ENCODE peak calls at places on chromosomes 2 and 18, in seven cellular contexts. One of them, this sample, is unnamed.

GRCh38 chr2:106192752-106193490 is 1.2 kb downstream of the UXS1 start:
- DNase-seq in nephron progenitor cell: no peak
- DNase-seq in mesothelial cell of epicardium: no peak
- DNase-seq in upper lobe of left lung: no peak
- DNase-seq in brain microvascular endothelial cell: peak; percentile 77
- DNase-seq in AG09319: peak; percentile 45
- DNase-seq in body of pancreas: peak; percentile 37
- DNase-seq in this sample: peak; percentile 80

GRCh38 chr2:190615555-190616200 is 33.2 kb upstream of the NAB1 start:
- DNase-seq in nephron progenitor cell: no peak
- DNase-seq in mesothelial cell of epicardium: no peak
- DNase-seq in upper lobe of left lung: no peak
- DNase-seq in brain microvascular endothelial cell: no peak
- DNase-seq in AG09319: no peak
- DNase-seq in body of pancreas: no peak
- DNase-seq in this sample: no peak

GRCh38 chr2:240449764-240450531 is 14.5 kb downstream of the GPC1 start:
- DNase-seq in nephron progenitor cell: peak; percentile 50
- DNase-seq in mesothelial cell of epicardium: no peak
- DNase-seq in upper lobe of left lung: peak; percentile 38
- DNase-seq in brain microvascular endothelial cell: no peak
- DNase-seq in AG09319: no peak
- DNase-seq in body of pancreas: no peak
- DNase-seq in this sample: no peak

GRCh38 chr18:70931942-70932814 is 643.3 kb downstream of the SOCS6 start:
- DNase-seq in nephron progenitor cell: no peak
- DNase-seq in mesothelial cell of epicardium: no peak
- DNase-seq in upper lobe of left lung: no peak
- DNase-seq in brain microvascular endothelial cell: peak; percentile 10
- DNase-seq in AG09319: no peak
- DNase-seq in body of pancreas: no peak
- DNase-seq in this sample: peak; percentile 50

GRCh38 chr2:222595573-222595972 is 60.3 kb downstream of the FARSB start:
- DNase-seq in nephron progenitor cell: no peak
- DNase-seq in mesothelial cell of epicardium: no peak
- DNase-seq in upper lobe of left lung: no peak
- DNase-seq in brain microvascular endothelial cell: no peak
- DNase-seq in AG09319: no peak
- DNase-seq in body of pancreas: no peak
- DNase-seq in this sample: no peak

GRCh38 chr2:160836755-160837154 is 323.5 kb upstream of the TANK start:
- DNase-seq in nephron progenitor cell: no peak
- DNase-seq in mesothelial cell of epicardium: no peak
- DNase-seq in upper lobe of left lung: no peak
- DNase-seq in brain microvascular endothelial cell: peak; percentile 91
- DNase-seq in AG09319: peak; percentile 83
- DNase-seq in body of pancreas: no peak
- DNase-seq in this sample: peak; percentile 93

GRCh38 chr2:47905454-47906260 is 641 bp downstream of the FBXO11 start:
- DNase-seq in nephron progenitor cell: peak; percentile 75
- DNase-seq in mesothelial cell of epicardium: peak; percentile 76
- DNase-seq in upper lobe of left lung: peak; percentile 95
- DNase-seq in brain microvascular endothelial cell: peak; percentile 35
- DNase-seq in AG09319: no peak
- DNase-seq in body of pancreas: peak; percentile 61
- DNase-seq in this sample: no peak

GRCh38 chr2:237695201-237695780 is 67.9 kb downstream of the LRRFIP1 start:
- DNase-seq in nephron progenitor cell: no peak
- DNase-seq in mesothelial cell of epicardium: no peak
- DNase-seq in upper lobe of left lung: no peak
- DNase-seq in brain microvascular endothelial cell: peak; percentile 86
- DNase-seq in AG09319: peak; percentile 80
- DNase-seq in body of pancreas: no peak
- DNase-seq in this sample: peak; percentile 90

GRCh38 chr2:207764096-207764630 is 5.5 kb downstream of the FZD5 start:
- DNase-seq in nephron progenitor cell: no peak
- DNase-seq in mesothelial cell of epicardium: no peak
- DNase-seq in upper lobe of left lung: no peak
- DNase-seq in brain microvascular endothelial cell: no peak
- DNase-seq in AG09319: no peak
- DNase-seq in body of pancreas: no peak
- DNase-seq in this sample: no peak

GRCh38 chr2:174615951-174616436 is 18.4 kb upstream of the WIPF1 start:
- DNase-seq in nephron progenitor cell: no peak
- DNase-seq in mesothelial cell of epicardium: no peak
- DNase-seq in upper lobe of left lung: no peak
- DNase-seq in brain microvascular endothelial cell: peak; percentile 73
- DNase-seq in AG09319: no peak
- DNase-seq in body of pancreas: no peak
- DNase-seq in this sample: peak; percentile 85

GRCh38 chr2:156648522-156648921 is 212.3 kb downstream of the GPD2 start:
- DNase-seq in nephron progenitor cell: no peak
- DNase-seq in mesothelial cell of epicardium: no peak
- DNase-seq in upper lobe of left lung: no peak
- DNase-seq in brain microvascular endothelial cell: no peak
- DNase-seq in AG09319: no peak
- DNase-seq in body of pancreas: no peak
- DNase-seq in this sample: no peak

GRCh38 chr18:64645753-64646152 is 496.9 kb upstream of the LINC00305 start:
- DNase-seq in nephron progenitor cell: no peak
- DNase-seq in mesothelial cell of epicardium: no peak
- DNase-seq in upper lobe of left lung: peak; percentile 37
- DNase-seq in brain microvascular endothelial cell: no peak
- DNase-seq in AG09319: no peak
- DNase-seq in body of pancreas: no peak
- DNase-seq in this sample: no peak

GRCh38 chr2:84338069-84338468 is 121.0 kb downstream of the SUCLG1 start:
- DNase-seq in nephron progenitor cell: no peak
- DNase-seq in mesothelial cell of epicardium: no peak
- DNase-seq in upper lobe of left lung: no peak
- DNase-seq in brain microvascular endothelial cell: no peak
- DNase-seq in AG09319: peak; percentile 72
- DNase-seq in body of pancreas: no peak
- DNase-seq in this sample: no peak

GRCh38 chr2:63842149-63843061 is 709 bp downstream of the UGP2 start:
- DNase-seq in nephron progenitor cell: peak; percentile 43
- DNase-seq in mesothelial cell of epicardium: peak; percentile 45
- DNase-seq in upper lobe of left lung: no peak
- DNase-seq in brain microvascular endothelial cell: peak; percentile 59
- DNase-seq in AG09319: peak; percentile 61
- DNase-seq in body of pancreas: peak; percentile 36
- DNase-seq in this sample: peak; percentile 69

GRCh38 chr18:21915546-21915945 is 175.0 kb downstream of the MIB1 start:
- DNase-seq in nephron progenitor cell: no peak
- DNase-seq in mesothelial cell of epicardium: no peak
- DNase-seq in upper lobe of left lung: peak; percentile 29
- DNase-seq in brain microvascular endothelial cell: no peak
- DNase-seq in AG09319: no peak
- DNase-seq in body of pancreas: no peak
- DNase-seq in this sample: no peak

GRCh38 chr18:23684515-23685197 is 4.6 kb upstream of the LAMA3 start:
- DNase-seq in nephron progenitor cell: no peak
- DNase-seq in mesothelial cell of epicardium: no peak
- DNase-seq in upper lobe of left lung: no peak
- DNase-seq in brain microvascular endothelial cell: peak; percentile 81
- DNase-seq in AG09319: no peak
- DNase-seq in body of pancreas: no peak
- DNase-seq in this sample: no peak

GRCh38 chr2:127678991-127679390 is 3.7 kb upstream of the LIMS2 start:
- DNase-seq in nephron progenitor cell: no peak
- DNase-seq in mesothelial cell of epicardium: no peak
- DNase-seq in upper lobe of left lung: peak; percentile 53
- DNase-seq in brain microvascular endothelial cell: no peak
- DNase-seq in AG09319: no peak
- DNase-seq in body of pancreas: no peak
- DNase-seq in this sample: no peak

GRCh38 chr2:174436351-174436750 is 40.8 kb downstream of the SCRN3 start:
- DNase-seq in nephron progenitor cell: no peak
- DNase-seq in mesothelial cell of epicardium: no peak
- DNase-seq in upper lobe of left lung: no peak
- DNase-seq in brain microvascular endothelial cell: peak; percentile 18
- DNase-seq in AG09319: no peak
- DNase-seq in body of pancreas: no peak
- DNase-seq in this sample: peak; percentile 17

GRCh38 chr2:202171246-202171833 is 67.1 kb downstream of the SUMO1 start:
- DNase-seq in nephron progenitor cell: peak; percentile 68
- DNase-seq in mesothelial cell of epicardium: peak; percentile 50
- DNase-seq in upper lobe of left lung: peak; percentile 81
- DNase-seq in brain microvascular endothelial cell: no peak
- DNase-seq in AG09319: no peak
- DNase-seq in body of pancreas: no peak
- DNase-seq in this sample: peak; percentile 38

GRCh38 chr18:7618821-7619410 is 51.8 kb downstream of the PTPRM start:
- DNase-seq in nephron progenitor cell: no peak
- DNase-seq in mesothelial cell of epicardium: no peak
- DNase-seq in upper lobe of left lung: no peak
- DNase-seq in brain microvascular endothelial cell: no peak
- DNase-seq in AG09319: no peak
- DNase-seq in body of pancreas: no peak
- DNase-seq in this sample: peak; percentile 27

GRCh38 chr2:82062469-82062868 is 1757.9 kb upstream of the LRRTM1 start:
- DNase-seq in nephron progenitor cell: no peak
- DNase-seq in mesothelial cell of epicardium: no peak
- DNase-seq in upper lobe of left lung: no peak
- DNase-seq in brain microvascular endothelial cell: no peak
- DNase-seq in AG09319: no peak
- DNase-seq in body of pancreas: no peak
- DNase-seq in this sample: no peak

GRCh38 chr2:172480301-172481218 is 53.2 kb downstream of the ITGA6 start:
- DNase-seq in nephron progenitor cell: peak; percentile 38
- DNase-seq in mesothelial cell of epicardium: no peak
- DNase-seq in upper lobe of left lung: no peak
- DNase-seq in brain microvascular endothelial cell: peak; percentile 12
- DNase-seq in AG09319: no peak
- DNase-seq in body of pancreas: no peak
- DNase-seq in this sample: peak; percentile 26

GRCh38 chr2:172488556-172488955 is 61.2 kb downstream of the ITGA6 start:
- DNase-seq in nephron progenitor cell: no peak
- DNase-seq in mesothelial cell of epicardium: no peak
- DNase-seq in upper lobe of left lung: no peak
- DNase-seq in brain microvascular endothelial cell: no peak
- DNase-seq in AG09319: no peak
- DNase-seq in body of pancreas: no peak
- DNase-seq in this sample: no peak

GRCh38 chr2:172484706-172485105 is 57.3 kb downstream of the ITGA6 start:
- DNase-seq in nephron progenitor cell: no peak
- DNase-seq in mesothelial cell of epicardium: no peak
- DNase-seq in upper lobe of left lung: no peak
- DNase-seq in brain microvascular endothelial cell: no peak
- DNase-seq in AG09319: no peak
- DNase-seq in body of pancreas: no peak
- DNase-seq in this sample: no peak

GRCh38 chr2:172481507-172482262 is 54.3 kb downstream of the ITGA6 start:
- DNase-seq in nephron progenitor cell: no peak
- DNase-seq in mesothelial cell of epicardium: no peak
- DNase-seq in upper lobe of left lung: no peak
- DNase-seq in brain microvascular endothelial cell: no peak
- DNase-seq in AG09319: no peak
- DNase-seq in body of pancreas: no peak
- DNase-seq in this sample: no peak

GRCh38 chr2:172484253-172484652 is 56.9 kb downstream of the ITGA6 start:
- DNase-seq in nephron progenitor cell: no peak
- DNase-seq in mesothelial cell of epicardium: no peak
- DNase-seq in upper lobe of left lung: no peak
- DNase-seq in brain microvascular endothelial cell: no peak
- DNase-seq in AG09319: no peak
- DNase-seq in body of pancreas: no peak
- DNase-seq in this sample: peak; percentile 41
- TF ChIP-seq CTCF in nephron progenitor cell: no peak
- TF ChIP-seq CTCF in mesothelial cell of epicardium: no peak
- TF ChIP-seq CTCF in upper lobe of left lung: peak; percentile 12
- TF ChIP-seq CTCF in brain microvascular endothelial cell: peak; percentile 35
- TF ChIP-seq CTCF in AG09319: peak; percentile 34
- TF ChIP-seq CTCF in body of pancreas: no peak
- TF ChIP-seq CTCF in this sample: peak; percentile 40

GRCh38 chr2:111698743-111699554 is 185.0 kb downstream of the ANAPC1 start:
- DNase-seq in nephron progenitor cell: no peak
- DNase-seq in mesothelial cell of epicardium: no peak
- DNase-seq in upper lobe of left lung: no peak
- DNase-seq in brain microvascular endothelial cell: peak; percentile 98
- DNase-seq in AG09319: peak; percentile 95
- DNase-seq in body of pancreas: peak; percentile 38
- DNase-seq in this sample: peak; percentile 99
- TF ChIP-seq CTCF in nephron progenitor cell: no peak
- TF ChIP-seq CTCF in mesothelial cell of epicardium: no peak
- TF ChIP-seq CTCF in upper lobe of left lung: no peak
- TF ChIP-seq CTCF in brain microvascular endothelial cell: peak; percentile 68
- TF ChIP-seq CTCF in AG09319: peak; percentile 61
- TF ChIP-seq CTCF in body of pancreas: no peak
- TF ChIP-seq CTCF in this sample: peak; percentile 63

DNA sequence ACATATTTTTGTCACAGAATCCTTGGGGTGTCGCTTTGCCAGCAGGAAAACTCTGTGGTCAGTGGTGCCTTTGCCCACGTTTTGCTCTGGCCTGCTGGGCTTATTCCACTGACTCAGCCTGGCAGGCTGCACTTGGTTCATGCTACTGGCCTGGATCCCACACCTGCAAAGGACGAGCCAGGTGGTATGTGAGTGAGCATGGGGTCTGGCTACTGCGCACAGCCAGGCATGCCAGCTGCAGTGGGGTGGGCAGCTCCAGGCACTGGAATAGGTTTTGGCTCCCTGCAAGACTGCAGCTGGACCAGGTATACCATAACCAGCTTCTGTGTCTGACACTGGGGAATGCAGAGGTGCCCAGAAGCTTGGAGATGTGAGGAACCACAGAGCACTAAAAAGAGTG is 197.9 kb upstream of the VRK2 start:
- DNase-seq in nephron progenitor cell: no peak
- DNase-seq in mesothelial cell of epicardium: no peak
- DNase-seq in upper lobe of left lung: peak; percentile 11
- DNase-seq in brain microvascular endothelial cell: no peak
- DNase-seq in AG09319: no peak
- DNase-seq in body of pancreas: no peak
- DNase-seq in this sample: no peak
- TF ChIP-seq CTCF in nephron progenitor cell: no peak
- TF ChIP-seq CTCF in mesothelial cell of epicardium: no peak
- TF ChIP-seq CTCF in upper lobe of left lung: no peak
- TF ChIP-seq CTCF in brain microvascular endothelial cell: no peak
- TF ChIP-seq CTCF in AG09319: no peak
- TF ChIP-seq CTCF in body of pancreas: no peak
- TF ChIP-seq CTCF in this sample: no peak

DNA sequence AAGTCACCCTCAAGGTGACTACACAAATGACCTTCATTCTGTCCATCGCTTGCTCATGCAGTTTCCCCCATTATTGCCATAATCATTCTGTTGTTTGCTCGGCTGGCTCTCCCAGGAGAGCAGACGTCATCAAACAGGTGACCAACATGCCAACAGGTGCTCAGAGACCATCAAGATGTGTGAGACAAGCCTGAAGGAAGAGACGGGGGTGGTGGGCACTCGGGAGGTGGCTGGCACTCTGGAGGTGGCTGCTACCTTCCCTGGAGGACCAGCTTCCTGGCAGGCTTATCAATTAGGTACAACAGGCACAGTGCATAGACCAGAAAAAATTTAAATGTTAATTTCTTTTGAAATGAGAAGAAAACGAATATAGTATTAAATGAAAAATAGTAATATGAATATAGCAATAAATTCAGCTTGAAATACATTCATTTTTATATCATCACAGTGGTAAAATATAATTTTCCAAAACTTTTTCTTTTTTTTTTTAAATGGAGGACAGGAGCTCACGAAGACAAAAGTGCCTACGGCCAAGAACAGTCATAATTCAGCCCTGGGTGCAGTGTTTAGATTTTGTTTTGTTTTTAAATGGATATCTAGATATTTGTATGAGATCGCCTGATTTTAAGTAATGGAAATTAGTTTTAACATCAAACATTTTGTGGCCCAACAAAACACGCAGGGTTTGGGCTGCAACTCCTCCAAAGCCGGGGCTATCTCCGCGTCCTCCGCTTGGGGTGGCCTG is 16.9 kb upstream of the HAAO start:
- DNase-seq in nephron progenitor cell: no peak
- DNase-seq in mesothelial cell of epicardium: peak; percentile 35
- DNase-seq in upper lobe of left lung: no peak
- DNase-seq in brain microvascular endothelial cell: no peak
- DNase-seq in AG09319: no peak
- DNase-seq in body of pancreas: peak; percentile 50
- DNase-seq in this sample: peak; percentile 81
- TF ChIP-seq CTCF in nephron progenitor cell: no peak
- TF ChIP-seq CTCF in mesothelial cell of epicardium: peak; percentile 2
- TF ChIP-seq CTCF in upper lobe of left lung: no peak
- TF ChIP-seq CTCF in brain microvascular endothelial cell: peak; percentile 40
- TF ChIP-seq CTCF in AG09319: peak; percentile 15
- TF ChIP-seq CTCF in body of pancreas: no peak
- TF ChIP-seq CTCF in this sample: peak; percentile 21

This sample was measured in astrocyte of the spinal cord.